ENCODE peak calls at places on chromosomes 16 and 17, in seven cellular contexts. C is ovary, J is GM12865, V is fibroblast of pulmonary artery, S is heart left ventricle, L is right atrium auricular region, Q is right cardiac atrium. A is an unnamed sample.
A peak's percentile ranks its signal among the peaks of the same experiment; 100 is the strongest.

GRCh38 chr17:70955441-70955840 is 786.1 kb downstream of the KCNJ2 start:
- DNase-seq in C (no peak), J (no peak), V (no peak), S (no peak), L (no peak), Q (no peak), A (no peak)

GRCh38 chr17:76248013-76248782 is 7.9 kb upstream of the RNF157 start:
- DNase-seq in C (no peak), J (no peak), V (no peak), S (no peak), L (no peak), Q (no peak), A (no peak)

GRCh38 chr16:65782537-65783290 is 583.8 kb upstream of the CDH5 start:
- DNase-seq in C (no peak), J (no peak), V (peak; percentile 83), S (no peak), L (peak; percentile 40), Q (peak; percentile 60), A (peak; percentile 44)

GRCh38 chr17:7755095-7755890 is 37.7 kb downstream of the DNAH2 start:
- DNase-seq in C (no peak), J (no peak), V (no peak), S (no peak), L (no peak), Q (no peak), A (no peak)

GRCh38 chr17:77666881-77667395 is 291.6 kb upstream of the TNRC6C start:
- DNase-seq in C (no peak), J (peak; percentile 53), V (no peak), S (no peak), L (no peak), Q (no peak), A (peak; percentile 45)

GRCh38 chr16:69187387-69187890 is 475 bp downstream of the SNTB2 start:
- DNase-seq in C (peak; percentile 65), J (peak; percentile 62), V (peak; percentile 38), S (peak; percentile 69), L (no peak), Q (peak; percentile 88), A (no peak)

GRCh38 chr17:73645050-73645871 is 1.0 kb upstream of the SDK2 start:
- DNase-seq in C (peak; percentile 65), J (no peak), V (peak; percentile 10), S (peak; percentile 65), L (no peak), Q (peak; percentile 85), A (peak; percentile 61)

GRCh38 chr17:55144518-55144917 is 120.2 kb upstream of the HLF start:
- DNase-seq in C (no peak), J (no peak), V (no peak), S (no peak), L (no peak), Q (no peak), A (no peak)

GRCh38 chr16:56203052-56203451 is 11.8 kb downstream of the GNAO1 start:
- DNase-seq in C (no peak), J (peak; percentile 56), V (no peak), S (no peak), L (no peak), Q (peak; percentile 69), A (peak; percentile 82)

GRCh38 chr17:83103938-83104311 is 24.5 kb downstream of the METRNL start:
- DNase-seq in C (no peak), J (no peak), V (no peak), S (no peak), L (no peak), Q (no peak), A (no peak)
- H3K4me3 ChIP-seq in C (no peak overlapping the region), J (no peak overlapping the region), V (no peak overlapping the region), S (no peak overlapping the region), L (no peak overlapping the region), Q (no peak overlapping the region), A (no peak overlapping the region)

DNA sequence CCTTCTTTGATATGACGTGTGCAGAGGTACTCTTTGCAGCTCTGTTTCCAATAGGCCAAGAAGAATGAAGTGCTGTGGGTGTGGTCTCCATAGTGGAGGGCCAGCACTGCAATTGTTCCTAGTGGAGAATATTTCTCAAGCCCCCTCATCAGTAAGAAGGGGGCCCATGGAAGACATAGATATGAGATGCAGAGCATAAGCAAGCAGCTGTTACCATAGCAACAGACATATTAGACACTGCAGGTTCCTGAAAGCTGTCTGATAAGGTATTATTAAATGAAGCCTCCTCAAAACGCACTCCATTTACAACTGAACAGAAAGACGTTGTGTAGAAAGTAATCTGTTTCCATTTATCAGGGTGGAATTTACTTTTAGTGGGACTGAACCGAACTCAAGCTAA is 240.6 kb downstream of the ZFHX3 start:
- DNase-seq in C (no peak), J (no peak), V (no peak), S (no peak), L (no peak), Q (no peak), A (no peak)
- H3K4me3 ChIP-seq in C (no peak overlapping the region), J (no peak overlapping the region), V (no peak overlapping the region), S (no peak overlapping the region), L (no peak overlapping the region), Q (no peak overlapping the region), A (no peak overlapping the region)

GRCh38 chr17:39222151-39222550 is 3.6 kb downstream of the STAC2 start:
- DNase-seq in C (no peak), J (no peak), V (no peak), S (no peak), L (no peak), Q (no peak), A (no peak)
- H3K4me3 ChIP-seq in C (no peak overlapping the region), J (no peak overlapping the region), V (no peak overlapping the region), S (no peak overlapping the region), L (no peak overlapping the region), Q (no peak overlapping the region), A (no peak overlapping the region)

DNA sequence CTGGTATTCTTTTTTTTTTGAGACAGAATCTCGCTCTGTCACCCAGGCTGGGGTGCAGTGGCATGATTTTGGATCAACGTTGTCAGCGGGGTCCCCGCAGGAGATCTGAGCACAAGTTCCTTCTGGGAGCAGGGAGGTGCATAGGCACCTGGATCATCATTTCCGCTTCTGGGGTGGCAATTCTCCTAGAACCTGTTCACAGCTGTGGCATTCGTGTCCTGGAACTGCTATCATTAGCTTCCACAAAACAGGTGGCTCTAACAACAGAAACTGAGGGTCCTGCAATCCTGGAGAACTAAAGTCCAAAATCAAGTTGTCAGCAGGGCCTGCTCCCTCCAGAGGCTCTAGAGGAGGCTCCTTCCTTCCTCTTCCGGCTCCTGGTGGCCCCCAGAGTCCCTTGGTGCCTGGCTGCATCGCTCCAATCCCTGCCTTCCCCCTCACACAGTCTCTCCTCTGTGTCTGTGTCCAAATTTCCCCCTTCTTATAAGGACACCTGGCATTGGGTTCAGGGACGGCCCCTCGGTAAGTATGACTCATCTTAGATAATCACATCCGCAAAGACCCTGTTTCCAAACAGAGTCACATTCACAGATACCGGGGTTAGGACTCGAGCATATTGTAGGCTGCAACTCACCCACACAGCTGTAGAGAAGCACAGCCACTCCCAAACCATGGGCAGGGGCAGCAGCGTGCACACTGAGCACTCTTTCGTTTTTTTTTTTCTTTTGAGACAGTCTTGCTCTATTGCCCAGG is 43.5 kb upstream of the KLHDC4 start:
- DNase-seq in C (no peak), J (peak; percentile 92), V (peak; percentile 19), S (no peak), L (no peak), Q (peak; percentile 12), A (peak; percentile 55)
- H3K4me3 ChIP-seq in C (no peak overlapping the region), J (peak overlapping the region; percentile 30), V (no peak overlapping the region), S (no peak overlapping the region), L (no peak overlapping the region), Q (no peak overlapping the region), A (no peak overlapping the region)

GRCh38 chr16:25051446-25052160 is 36.4 kb upstream of the ARHGAP17 start:
- DNase-seq in C (no peak), J (peak; percentile 34), V (peak; percentile 85), S (peak; percentile 43), L (no peak), Q (no peak), A (peak; percentile 22)

GRCh38 chr16:25052161-25052511 is 37.0 kb upstream of the ARHGAP17 start:
- DNase-seq in C (no peak), J (no peak), V (no peak), S (no peak), L (no peak), Q (no peak), A (no peak)

GRCh38 chr16:25048146-25048618 is 33.0 kb upstream of the ARHGAP17 start:
- DNase-seq in C (no peak), J (no peak), V (no peak), S (no peak), L (no peak), Q (no peak), A (no peak)

DNA sequence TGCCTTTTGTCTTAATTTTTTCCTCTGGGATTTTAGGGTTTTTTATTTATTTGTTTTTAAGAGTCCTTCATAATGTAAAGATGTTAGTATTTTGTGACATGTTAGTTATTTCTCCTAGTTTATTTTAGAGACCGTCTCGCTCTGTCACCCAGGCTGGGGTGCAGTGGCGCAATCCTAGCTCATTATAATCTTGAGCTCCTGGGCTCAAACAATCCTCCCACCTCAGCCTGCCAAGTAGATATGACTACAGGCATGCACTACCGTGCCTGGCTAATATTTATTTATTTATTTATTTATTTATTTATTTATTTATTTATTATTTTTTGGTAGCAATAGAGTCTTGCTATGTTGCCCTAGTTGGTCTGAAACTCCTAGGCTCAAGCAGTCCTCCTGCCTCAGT is 37.4 kb upstream of the ARHGAP17 start:
- DNase-seq in C (no peak), J (no peak), V (no peak), S (peak; percentile 58), L (no peak), Q (peak; percentile 66), A (no peak)
- H3K4me3 ChIP-seq in C (no peak overlapping the region), J (peak overlapping the region; percentile 29), V (no peak overlapping the region), S (peak overlapping the region; percentile 31), L (peak overlapping the region; percentile 17), Q (no peak overlapping the region), A (no peak overlapping the region)

GRCh38 chr17:40179923-40180659 is 2.8 kb downstream of the RAPGEFL1 start:
- DNase-seq in C (no peak), J (no peak), V (peak; percentile 46), S (no peak), L (no peak), Q (no peak), A (peak; percentile 68)
- H3K4me3 ChIP-seq in C (no peak overlapping the region), J (no peak overlapping the region), V (no peak overlapping the region), S (no peak overlapping the region), L (no peak overlapping the region), Q (no peak overlapping the region), A (no peak overlapping the region)

A was measured in A673.